ENCODE peak calls at places on chromosomes 13 and 19, in seven cellular contexts. D, K, Z, I, U, Y and T are unnamed samples.

GRCh38 chr13:25982908-25983307 is 68.9 kb downstream of the SHISA2 start:
- DNase-seq in D (no peak), K (no peak), Z (no peak), I (no peak), U (no peak), Y (no peak), T (no peak)

GRCh38 chr13:110319774-110320509 is 12.9 kb downstream of the COL4A2 start:
- DNase-seq in D (peak), K (peak), Z (no peak), I (no peak), U (peak), Y (no peak), T (no peak)

GRCh38 chr13:79533781-79534400 is 52.9 kb downstream of the NDFIP2 start:
- DNase-seq in D (no peak), K (no peak), Z (no peak), I (no peak), U (no peak), Y (no peak), T (no peak)

GRCh38 chr19:56953411-56953810 is 112.9 kb upstream of the PEG3 start:
- DNase-seq in D (no peak), K (no peak), Z (no peak), I (no peak), U (no peak), Y (no peak), T (no peak)

GRCh38 chr13:112618501-112618900 is 30.5 kb upstream of the TUBGCP3 start:
- DNase-seq in D (no peak), K (no peak), Z (no peak), I (no peak), U (peak), Y (no peak), T (no peak)

GRCh38 chr13:29577135-29578051 is 18.1 kb downstream of the SLC7A1 start:
- DNase-seq in D (no peak), K (no peak), Z (peak), I (no peak), U (no peak), Y (no peak), T (no peak)

GRCh38 chr13:93882086-93882651 is 597.3 kb downstream of the DCT start:
- DNase-seq in D (no peak), K (no peak), Z (no peak), I (no peak), U (no peak), Y (no peak), T (no peak)

GRCh38 chr19:13169769-13170168 is 19.6 kb downstream of the IER2 start:
- DNase-seq in D (peak), K (no peak), Z (peak), I (no peak), U (no peak), Y (no peak), T (peak)

GRCh38 chr19:47280183-47280797 is 5.6 kb downstream of the INAFM1 start:
- DNase-seq in D (no peak), K (no peak), Z (no peak), I (no peak), U (no peak), Y (peak), T (no peak)

GRCh38 chr19:17406039-17406886 is 833 bp upstream of the BST2 start:
- DNase-seq in D (peak), K (no peak), Z (no peak), I (no peak), U (no peak), Y (no peak), T (no peak)

GRCh38 chr19:20313894-20314293 is 146.9 kb downstream of the ZNF486 start:
- DNase-seq in D (no peak), K (no peak), Z (no peak), I (no peak), U (no peak), Y (no peak), T (no peak)

GRCh38 chr13:33867472-33867871 is 49.5 kb downstream of the RFC3 start:
- DNase-seq in D (no peak), K (no peak), Z (no peak), I (no peak), U (no peak), Y (no peak), T (no peak)

GRCh38 chr13:45518525-45519235 is 53.9 kb downstream of the COG3 start:
- DNase-seq in D (peak), K (no peak), Z (peak), I (no peak), U (no peak), Y (no peak), T (no peak)

GRCh38 chr13:114063545-114064515 is 68.6 kb downstream of the RASA3 start:
- DNase-seq in D (no peak), K (peak), Z (peak), I (peak), U (peak), Y (no peak), T (no peak)

GRCh38 chr19:28956421-28956820 is 256.5 kb downstream of the UQCRFS1 start:
- DNase-seq in D (no peak), K (no peak), Z (no peak), I (no peak), U (no peak), Y (no peak), T (no peak)

GRCh38 chr13:110664074-110664473 is 41.8 kb downstream of the CARS2 start:
- DNase-seq in D (no peak), K (no peak), Z (no peak), I (no peak), U (no peak), Y (no peak), T (peak)

GRCh38 chr13:26557393-26558073 is at the start of gene WASF3:
- DNase-seq in D (peak), K (peak), Z (peak), I (peak), U (peak), Y (no peak), T (peak)

GRCh38 chr19:45238556-45238955 is 6.7 kb downstream of the EXOC3L2 start:
- DNase-seq in D (no peak), K (no peak), Z (no peak), I (no peak), U (no peak), Y (no peak), T (no peak)

GRCh38 chr13:30400376-30400775 is 21.9 kb upstream of the UBE2L5 start:
- DNase-seq in D (no peak), K (no peak), Z (no peak), I (no peak), U (no peak), Y (no peak), T (no peak)

GRCh38 chr19:35437152-35437951 is 10.7 kb upstream of the FFAR2 start:
- DNase-seq in D (no peak), K (no peak), Z (no peak), I (no peak), U (no peak), Y (no peak), T (no peak)

GRCh38 chr19:35240322-35240721 is 8.5 kb upstream of the LSR start:
- DNase-seq in D (no peak), K (no peak), Z (no peak), I (no peak), U (no peak), Y (peak), T (no peak)

GRCh38 chr13:102197193-102197592 is 204.7 kb downstream of the FGF14 start:
- DNase-seq in D (no peak), K (no peak), Z (peak), I (no peak), U (no peak), Y (no peak), T (no peak)

GRCh38 chr19:1227655-1228054 is 10.2 kb downstream of the CBARP start:
- DNase-seq in D (no peak), K (no peak), Z (no peak), I (no peak), U (no peak), Y (no peak), T (no peak)

GRCh38 chr19:38316477-38317067 is 825 bp upstream of the YIF1B start:
- DNase-seq in D (no peak), K (no peak), Z (no peak), I (no peak), U (no peak), Y (no peak), T (no peak)
- H3K4me3 ChIP-seq in D (peak), K (peak), Z (peak), I (no peak), U (peak), Y (peak), T (no peak)

GRCh38 chr19:14979498-14980255 is at the start of gene SLC1A6:
- DNase-seq in D (no peak), K (no peak), Z (no peak), I (no peak), U (no peak), Y (no peak), T (no peak)
- H3K4me3 ChIP-seq in D (no peak), K (no peak), Z (no peak), I (no peak), U (no peak), Y (no peak), T (no peak)

DNA sequence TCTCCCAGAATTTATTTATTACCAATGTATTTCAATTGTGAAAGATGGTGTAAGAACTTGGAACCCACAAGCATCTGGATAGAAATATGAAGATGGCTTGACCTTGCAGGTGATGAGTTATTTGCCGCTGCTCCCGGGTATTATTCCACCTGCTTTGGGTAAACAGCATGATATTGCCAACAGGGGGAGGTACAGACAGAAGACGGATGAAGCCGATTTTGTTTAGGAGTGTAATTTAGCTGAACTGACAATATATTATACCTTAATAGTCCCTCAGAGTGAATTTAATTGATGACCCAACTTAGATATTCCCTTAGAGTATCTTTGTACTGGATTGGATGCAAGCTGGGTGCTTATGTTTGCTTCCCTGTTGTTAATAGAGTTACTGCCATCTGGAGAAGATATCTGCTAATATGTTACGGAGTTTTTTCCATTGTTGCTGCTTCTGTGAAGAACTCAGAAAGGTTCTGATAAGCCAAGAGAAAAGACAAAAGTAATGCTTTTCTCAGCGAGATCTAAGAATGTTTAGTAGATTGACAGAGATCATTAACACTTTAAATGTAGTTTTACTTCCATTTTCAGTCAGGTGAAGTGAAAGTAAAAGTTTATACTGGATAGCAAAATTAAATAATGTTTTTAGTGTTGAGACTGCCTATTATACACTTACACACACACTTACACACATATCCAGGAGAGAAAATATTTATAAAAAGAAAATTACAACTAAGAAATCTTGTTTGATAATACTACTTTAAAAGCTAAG is 2220.8 kb upstream of the PCDH20 start:
- DNase-seq in D (no peak), K (no peak), Z (no peak), I (no peak), U (no peak), Y (no peak), T (no peak)
- H3K4me3 ChIP-seq in D (no peak), K (no peak), Z (no peak), I (no peak), U (peak), Y (peak), T (no peak)

DNA sequence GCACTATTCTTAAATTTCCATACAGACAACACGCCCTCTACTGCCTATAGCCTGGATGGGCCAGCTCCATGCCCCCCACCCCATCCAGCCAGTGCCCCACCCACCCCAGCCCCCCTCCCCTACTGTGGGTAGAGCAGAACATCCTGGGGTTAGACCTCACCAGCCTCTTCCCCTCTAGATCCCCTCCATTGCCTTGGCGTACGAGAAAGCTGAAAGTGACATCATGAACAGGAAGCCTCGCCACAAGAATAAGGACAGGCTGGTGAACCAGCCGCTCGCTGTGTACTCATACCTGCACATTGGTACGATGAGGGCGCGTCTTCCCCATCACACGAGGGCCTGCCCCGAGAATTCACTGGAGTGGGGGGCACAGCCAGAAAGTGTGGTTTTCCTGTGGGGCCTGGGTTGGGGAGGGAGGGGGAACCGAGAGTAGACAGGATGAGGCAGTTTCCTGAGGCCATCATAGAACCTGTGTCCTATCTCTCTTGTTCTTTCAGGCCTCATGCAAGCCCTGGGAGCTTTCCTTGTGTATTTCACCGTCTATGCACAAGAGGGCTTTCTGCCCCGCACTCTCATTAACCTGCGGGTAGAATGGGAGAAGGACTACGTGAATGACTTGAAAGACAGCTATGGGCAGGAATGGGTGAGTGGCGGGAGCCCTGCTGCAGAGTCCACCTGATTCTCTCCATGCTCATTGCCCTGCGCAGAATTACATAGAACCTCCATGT is 29.1 kb downstream of the ATP12A start:
- DNase-seq in D (no peak), K (peak), Z (no peak), I (no peak), U (no peak), Y (peak), T (peak)
- H3K4me3 ChIP-seq in D (no peak), K (no peak), Z (no peak), I (no peak), U (no peak), Y (peak), T (no peak)

DNA sequence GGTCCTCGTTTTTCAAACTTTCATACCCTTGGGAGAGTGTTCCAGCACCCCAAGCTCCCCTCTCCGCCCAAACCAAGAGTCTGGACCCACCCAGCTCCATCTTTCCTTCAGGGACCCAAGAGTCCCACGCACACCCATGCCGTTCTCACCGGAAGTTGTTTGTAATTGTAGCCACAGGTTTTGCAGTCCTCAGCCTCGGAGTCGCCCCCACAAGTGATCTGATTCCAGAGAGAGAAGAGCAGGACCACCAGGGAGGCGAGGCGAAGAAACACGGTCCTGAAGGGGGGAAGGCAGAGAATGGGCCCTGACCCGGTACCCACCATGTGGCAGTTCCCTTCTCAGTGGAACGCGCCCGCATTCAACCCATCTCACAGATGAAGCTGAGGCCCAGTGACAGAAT is 3.4 kb upstream of the LENG1 start:
- DNase-seq in D (no peak), K (no peak), Z (no peak), I (no peak), U (peak), Y (no peak), T (no peak)
- H3K4me3 ChIP-seq in D (no peak), K (no peak), Z (no peak), I (no peak), U (peak), Y (peak), T (no peak)

DNA sequence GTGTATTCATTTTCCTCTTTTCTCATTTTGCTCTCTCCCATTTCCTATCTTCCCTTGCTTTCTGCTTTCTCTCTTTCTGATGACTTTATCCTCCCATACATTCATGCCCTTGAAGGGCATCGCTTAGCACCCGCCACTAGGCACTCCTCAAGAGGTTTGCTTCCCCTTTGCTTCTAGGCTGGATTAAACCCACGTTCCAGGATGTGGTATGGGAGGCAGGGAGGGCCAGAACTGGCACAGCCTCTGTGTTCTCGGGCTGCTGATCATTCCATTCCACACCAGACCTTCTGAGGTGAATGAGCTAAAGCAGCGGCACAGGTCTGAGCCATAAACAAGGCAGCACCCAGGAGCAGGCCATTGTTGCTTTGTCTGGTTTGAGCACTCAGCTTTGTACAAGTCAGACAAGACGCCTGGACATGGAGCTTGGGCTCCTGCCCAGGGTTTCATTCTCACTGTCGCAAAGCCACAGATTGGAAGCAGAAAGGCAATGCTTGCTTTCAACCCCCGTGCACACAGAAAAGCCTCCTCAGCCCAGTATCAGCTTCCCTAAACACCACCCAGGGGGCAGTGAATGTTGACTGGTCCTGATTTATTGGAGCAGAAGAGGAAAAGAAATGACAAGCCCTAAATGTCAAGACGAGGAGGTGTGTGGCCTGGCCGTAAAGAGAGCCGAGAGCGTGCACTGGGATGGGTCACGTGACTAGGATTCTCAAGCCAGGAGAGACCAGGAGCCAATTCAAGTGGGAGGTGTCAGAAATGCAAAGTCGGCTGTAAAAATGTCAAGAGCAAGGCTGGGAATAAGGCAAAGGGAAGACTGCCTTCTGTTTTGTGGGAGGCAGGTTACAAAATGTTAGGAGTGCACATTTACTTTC is 218.0 kb upstream of the SERP2 start:
- DNase-seq in D (no peak), K (peak), Z (peak), I (no peak), U (peak), Y (no peak), T (peak)
- H3K4me3 ChIP-seq in D (no peak), K (no peak), Z (peak), I (peak), U (peak), Y (no peak), T (no peak)